ENCODE peak calls at places on chromosomes 12 and 14, in seven cellular contexts. N, M, B, R, Z, K and O are unnamed samples.

GRCh38 chr14:29486132-29486531 is 441.5 kb downstream of the PRKD1 start:
- DNase-seq in N (no peak), M (no peak), B (peak; percentile 57), R (no peak), Z (no peak), K (no peak), O (peak; percentile 56)

GRCh38 chr14:61145903-61146411 is 135.2 kb downstream of the TMEM30B start:
- DNase-seq in N (no peak), M (no peak), B (peak; percentile 85), R (peak; percentile 73), Z (no peak), K (peak; percentile 82), O (peak; percentile 84)

GRCh38 chr12:121538699-121539061 is 42.1 kb downstream of the KDM2B start:
- DNase-seq in N (no peak), M (no peak), B (no peak), R (no peak), Z (no peak), K (peak; percentile 29), O (no peak)

GRCh38 chr12:46384451-46385301 is 12.1 kb upstream of the SLC38A2 start:
- DNase-seq in N (no peak), M (no peak), B (no peak), R (peak; percentile 70), Z (no peak), K (no peak), O (no peak)

GRCh38 chr14:79376557-79376956 is 834.7 kb downstream of the DIO2 start:
- DNase-seq in N (no peak), M (no peak), B (no peak), R (no peak), Z (no peak), K (no peak), O (no peak)

GRCh38 chr12:131499160-131499863 is 211.6 kb upstream of the SFSWAP start:
- DNase-seq in N (no peak), M (no peak), B (no peak), R (no peak), Z (no peak), K (no peak), O (no peak)

GRCh38 chr12:3931206-3931605 is 58.0 kb upstream of the PARP11 start:
- DNase-seq in N (no peak), M (no peak), B (no peak), R (no peak), Z (no peak), K (no peak), O (no peak)

GRCh38 chr12:127284870-127285431 is 982.0 kb upstream of the TMEM132C start:
- DNase-seq in N (peak; percentile 55), M (no peak), B (peak; percentile 99), R (peak; percentile 73), Z (no peak), K (peak; percentile 81), O (peak; percentile 97)

GRCh38 chr14:53596845-53597525 is 359.6 kb downstream of the BMP4 start:
- DNase-seq in N (no peak), M (no peak), B (no peak), R (no peak), Z (no peak), K (peak; percentile 43), O (peak; percentile 7)

GRCh38 chr12:57540998-57541397 is 6.0 kb downstream of the DCTN2 start:
- DNase-seq in N (no peak), M (no peak), B (no peak), R (no peak), Z (no peak), K (no peak), O (no peak)

GRCh38 chr12:89655851-89656250 is 52.8 kb downstream of the ATP2B1 start:
- DNase-seq in N (no peak), M (no peak), B (no peak), R (no peak), Z (no peak), K (peak; percentile 75), O (peak; percentile 47)

GRCh38 chr12:64624035-64624434 is 13.7 kb downstream of the RASSF3 start:
- DNase-seq in N (no peak), M (no peak), B (no peak), R (no peak), Z (no peak), K (no peak), O (no peak)

GRCh38 chr12:92551853-92552397 is 150.9 kb upstream of the PLEKHG7 start:
- DNase-seq in N (no peak), M (no peak), B (no peak), R (no peak), Z (no peak), K (peak; percentile 73), O (peak; percentile 42)

GRCh38 chr14:61934385-61934784 is 172.2 kb downstream of the SNAPC1 start:
- DNase-seq in N (peak; percentile 84), M (no peak), B (peak; percentile 97), R (peak; percentile 38), Z (no peak), K (peak; percentile 99), O (peak; percentile 86)

GRCh38 chr12:27193106-27193505 is 51.0 kb upstream of the STK38L start:
- DNase-seq in N (peak; percentile 65), M (no peak), B (no peak), R (peak; percentile 75), Z (no peak), K (peak; percentile 94), O (peak; percentile 90)

GRCh38 chr12:117060236-117060926 is 38.8 kb downstream of the TESC start:
- DNase-seq in N (no peak), M (no peak), B (no peak), R (no peak), Z (no peak), K (no peak), O (no peak)

GRCh38 chr14:37051680-37052079 is 120.7 kb downstream of the SLC25A21 start:
- DNase-seq in N (no peak), M (no peak), B (no peak), R (no peak), Z (no peak), K (no peak), O (no peak)

GRCh38 chr14:56280843-56281242 is 162.6 kb downstream of the PELI2 start:
- DNase-seq in N (no peak), M (no peak), B (no peak), R (no peak), Z (no peak), K (no peak), O (no peak)

GRCh38 chr12:60257063-60257462 is 661.2 kb downstream of the SLC16A7 start:
- DNase-seq in N (peak; percentile 59), M (no peak), B (peak; percentile 41), R (peak; percentile 68), Z (no peak), K (peak; percentile 86), O (peak; percentile 61)
- TF ChIP-seq CTCF in N (peak; percentile 29), M (no peak), B (peak; percentile 43), R (peak; percentile 2), Z (no peak), K (peak; percentile 47), O (no peak)

DNA sequence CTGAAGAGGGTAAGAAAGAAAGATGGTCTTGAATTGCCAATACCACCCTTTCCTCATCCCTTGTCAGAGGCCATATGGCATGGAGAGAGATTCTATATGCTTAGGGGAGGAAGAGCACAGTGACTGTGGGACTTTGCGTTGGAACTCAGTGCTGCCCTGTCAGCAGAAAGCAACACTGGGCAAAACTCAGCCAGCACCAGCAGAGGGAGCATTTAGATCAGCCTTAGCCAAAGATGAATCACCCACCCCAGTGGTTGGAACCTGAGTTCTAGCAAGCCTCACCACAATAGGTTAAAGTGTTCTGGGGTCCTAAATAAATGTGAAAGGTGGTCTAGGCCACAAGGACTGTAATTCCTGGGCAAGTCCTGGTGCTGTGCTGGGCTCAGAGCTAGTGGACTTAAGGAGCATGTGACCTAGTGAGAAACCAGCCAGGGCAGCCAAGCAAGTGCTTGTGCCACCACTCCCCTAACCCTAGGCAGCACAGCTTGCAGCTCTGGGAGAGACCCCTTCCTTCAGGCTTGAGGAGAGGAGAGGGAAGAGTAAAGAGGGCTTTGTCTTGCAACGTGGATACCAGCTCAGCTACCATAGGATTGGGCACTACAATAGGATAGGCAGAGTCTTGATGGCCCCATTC is 11.4 kb upstream of the BCAT1 start:
- DNase-seq in N (no peak), M (no peak), B (peak; percentile 27), R (peak; percentile 66), Z (no peak), K (peak; percentile 72), O (peak; percentile 69)
- TF ChIP-seq CTCF in N (peak; percentile 89), M (no peak), B (peak; percentile 87), R (peak; percentile 89), Z (peak; percentile 47), K (peak; percentile 82), O (peak; percentile 90)

GRCh38 chr12:48933664-48934311 is 8.5 kb upstream of the FKBP11 start:
- DNase-seq in N (no peak), M (no peak), B (no peak), R (no peak), Z (no peak), K (no peak), O (no peak)

GRCh38 chr12:48932878-48933277 is 7.6 kb upstream of the FKBP11 start:
- DNase-seq in N (no peak), M (no peak), B (no peak), R (no peak), Z (no peak), K (no peak), O (no peak)

GRCh38 chr12:48937170-48937569 is 11.9 kb upstream of the FKBP11 start:
- DNase-seq in N (no peak), M (no peak), B (no peak), R (no peak), Z (no peak), K (no peak), O (no peak)

GRCh38 chr12:48936379-48936979 is 11.2 kb upstream of the FKBP11 start:
- DNase-seq in N (peak; percentile 59), M (peak; percentile 78), B (no peak), R (peak; percentile 84), Z (peak; percentile 79), K (peak; percentile 79), O (peak; percentile 74)

DNA sequence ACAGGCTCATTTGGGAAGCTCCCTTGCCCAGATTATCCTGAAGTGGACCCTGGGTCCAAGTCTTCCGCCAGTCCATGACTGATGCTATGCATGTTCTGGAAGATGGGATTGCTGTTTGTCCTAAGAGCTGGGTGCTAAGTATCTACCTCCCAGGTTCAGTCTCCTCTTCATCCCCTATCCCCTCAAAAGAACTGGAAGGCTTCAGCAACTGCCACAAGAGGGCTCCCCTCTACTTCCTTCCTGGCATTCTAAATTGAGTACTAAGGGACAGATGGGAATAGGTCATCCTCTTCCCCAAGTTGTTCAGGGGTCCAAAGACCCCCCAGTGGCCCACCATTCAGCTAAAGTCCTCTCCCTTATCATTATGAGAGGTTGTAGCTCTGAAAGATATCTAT is 9.0 kb upstream of the FKBP11 start:
- DNase-seq in N (no peak), M (no peak), B (no peak), R (peak; percentile 13), Z (no peak), K (no peak), O (no peak)
- TF ChIP-seq CTCF in N (peak; percentile 46), M (no peak), B (peak; percentile 40), R (no peak), Z (no peak), K (peak; percentile 22), O (peak; percentile 21)

DNA sequence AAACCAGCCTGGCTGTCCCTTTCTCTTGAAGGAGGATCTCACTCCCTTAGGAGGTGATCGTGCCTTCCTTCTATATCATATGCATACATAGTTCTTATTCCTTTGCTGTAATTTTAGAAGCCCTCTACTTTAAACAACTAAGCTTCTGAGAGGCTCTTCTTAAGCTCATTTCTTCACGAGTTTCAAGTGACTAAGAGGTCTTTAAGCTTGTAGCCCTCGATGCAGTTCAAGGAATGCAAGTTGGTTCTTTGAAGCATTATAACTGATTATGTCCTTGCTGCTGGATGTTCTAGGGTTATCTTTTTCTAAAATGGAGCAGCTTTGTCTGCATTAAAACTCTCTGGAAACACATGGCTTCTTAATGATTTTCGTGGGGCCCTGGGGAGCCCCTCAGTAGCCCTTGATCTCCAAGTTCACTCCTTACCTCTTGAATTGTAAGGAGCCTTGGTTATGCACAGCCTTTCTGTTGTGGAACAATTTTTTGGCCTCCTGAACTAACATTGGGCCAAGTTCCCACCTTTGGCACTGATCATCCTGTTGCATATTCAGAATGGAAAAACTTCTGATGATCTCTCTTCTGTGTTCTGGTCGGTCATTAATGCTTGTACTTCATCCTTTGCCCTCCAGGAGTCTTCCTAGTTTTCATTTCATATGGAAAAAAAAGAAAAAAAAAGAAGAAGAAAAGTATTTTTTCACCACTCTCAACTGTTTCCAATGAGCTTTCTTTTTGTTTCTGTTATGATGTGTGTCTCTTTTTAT is 12.6 kb downstream of the RASSF8 start:
- DNase-seq in N (no peak), M (no peak), B (no peak), R (peak; percentile 43), Z (no peak), K (no peak), O (peak; percentile 35)
- TF ChIP-seq CTCF in N (peak; percentile 38), M (no peak), B (peak; percentile 18), R (peak; percentile 37), Z (no peak), K (peak; percentile 29), O (peak; percentile 30)